ENCODE peak calls at places on chromosomes 1 and 21, in five cellular contexts. N is GM12878, R is K562, M is H1, X is HepG2. Y is an unnamed sample.

GRCh38 chr1:25658791-25659431 is 42.3 kb downstream of the MAN1C1 start:
- DNase-seq in N (no peak), R (no peak), M (no peak), X (no peak), Y (no peak)

GRCh38 chr1:108068141-108068540 is 103.2 kb upstream of the VAV3 start:
- DNase-seq in N (no peak), R (no peak), M (no peak), X (no peak), Y (peak; percentile 61)

GRCh38 chr21:30839304-30839703 is 9.7 kb upstream of the KRTAP7-1 start:
- DNase-seq in N (no peak), R (peak; percentile 17), M (peak; percentile 29), X (peak; percentile 2), Y (peak; percentile 82)

GRCh38 chr21:46424621-46425020 is 34.1 kb upstream of the DIP2A start:
- DNase-seq in N (no peak), R (no peak), M (no peak), X (no peak), Y (no peak)

GRCh38 chr21:28805885-28806284 is 186.8 kb downstream of the LTN1 start:
- DNase-seq in N (no peak), R (no peak), M (no peak), X (no peak), Y (no peak)

GRCh38 chr1:63322944-63323865 is 838 bp downstream of the FOXD3 start:
- DNase-seq in N (no peak), R (peak; percentile 26), M (no peak), X (no peak), Y (peak; percentile 78)

GRCh38 chr1:91731815-91732214 is 154.1 kb downstream of the TGFBR3 start:
- DNase-seq in N (no peak), R (no peak), M (no peak), X (no peak), Y (no peak)

GRCh38 chr1:40301541-40302299 is 15.4 kb downstream of the COL9A2 start:
- DNase-seq in N (no peak), R (no peak), M (no peak), X (no peak), Y (no peak)

GRCh38 chr1:224929335-224930237 is at the start of gene DNAH14:
- DNase-seq in N (no peak), R (peak; percentile 92), M (peak; percentile 49), X (peak; percentile 71), Y (peak; percentile 90)

GRCh38 chr1:58901008-58901407 is 117.2 kb upstream of the JUN start:
- DNase-seq in N (no peak), R (no peak), M (no peak), X (peak; percentile 38), Y (no peak)

DNA sequence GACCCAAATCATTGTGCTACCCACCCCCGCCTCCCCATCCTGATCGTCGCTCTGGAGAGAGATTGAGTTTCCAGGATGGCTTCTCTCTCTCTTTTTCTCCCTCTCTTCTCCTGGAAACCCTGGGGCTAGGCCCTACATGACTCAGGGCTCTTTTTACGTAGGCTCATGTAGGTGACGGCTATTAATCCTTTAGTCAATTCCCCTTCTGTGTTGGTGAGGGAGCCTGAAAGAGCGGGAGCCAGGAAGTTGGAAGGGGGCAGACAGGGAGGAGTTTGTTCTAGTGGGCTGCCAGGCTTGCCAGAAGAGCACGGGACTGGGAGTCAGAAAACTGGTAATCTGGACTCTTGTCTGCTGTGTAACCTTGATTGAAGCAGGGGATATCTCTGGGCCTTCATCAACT is 9.7 kb downstream of the ATP2B4 start:
- DNase-seq in N (no peak), R (no peak), M (no peak), X (no peak), Y (no peak)
- TF ChIP-seq CREB1 in N (no peak), R (no peak), M (no peak), X (no peak), Y (no peak)

DNA sequence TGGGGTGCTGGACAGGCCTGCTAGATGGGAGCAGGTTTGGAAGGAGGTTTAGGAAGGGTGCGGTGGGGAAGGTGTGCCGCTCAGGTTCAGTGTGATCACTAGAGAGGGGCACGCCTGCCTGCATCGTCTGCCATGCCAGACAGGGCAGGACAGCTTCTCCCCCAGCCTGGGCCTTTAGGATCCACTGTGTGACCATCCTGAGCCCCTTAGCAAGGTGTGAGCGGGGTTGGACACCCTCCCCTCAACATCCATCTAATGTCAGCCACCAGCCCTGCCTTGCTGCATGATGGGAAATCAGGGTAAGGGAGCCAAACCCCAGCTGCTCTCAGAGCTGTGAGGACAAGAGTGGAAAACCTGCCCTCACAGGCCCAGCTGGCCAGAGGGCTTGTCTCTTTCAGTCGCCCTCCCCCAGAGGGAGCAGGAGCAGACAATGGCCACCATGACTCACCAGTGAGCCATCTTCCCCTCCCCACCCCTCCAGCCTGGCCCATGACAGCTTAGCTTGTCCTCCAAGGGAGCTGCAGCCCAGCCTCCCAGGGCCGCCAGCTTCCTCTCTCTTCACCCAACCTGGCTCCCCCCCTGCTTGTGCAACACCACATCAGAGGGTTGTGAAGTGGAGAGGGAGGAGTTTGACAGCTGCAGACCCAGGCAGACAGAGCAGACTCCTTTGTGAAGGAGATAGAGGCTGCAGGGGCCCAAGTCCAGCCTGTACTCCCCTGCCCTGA is 37.0 kb downstream of the NUAK2 start:
- DNase-seq in N (no peak), R (peak; percentile 92), M (peak; percentile 87), X (peak; percentile 97), Y (peak; percentile 82)
- H3K4me1 ChIP-seq in N (peaks cover 64% of the 10 kb centered on the region), R (peaks cover 14% of the 10 kb centered on the region), M (peaks cover 26% of the 10 kb centered on the region), X (peaks cover 53% of the 10 kb centered on the region), Y (peaks cover 41% of the 10 kb centered on the region)

GRCh38 chr1:205470131-205470530 is 14.3 kb upstream of the BLACAT1 start:
- DNase-seq in N (no peak), R (no peak), M (no peak), X (no peak), Y (no peak)
- TF ChIP-seq CREB1 in N (no peak), R (no peak), M (no peak), X (no peak), Y (no peak)

GRCh38 chr1:66930823-66931174 is 6.0 kb downstream of the MIER1 start:
- DNase-seq in N (no peak), R (peak; percentile 15), M (no peak), X (no peak), Y (no peak)
- H3K4me1 ChIP-seq in N (peaks cover 4% of the 10 kb centered on the region), R (peaks cover 11% of the 10 kb centered on the region), M (no peaks in the 10 kb centered on the region), X (peaks cover 61% of the 10 kb centered on the region), Y (peaks cover 40% of the 10 kb centered on the region)

DNA sequence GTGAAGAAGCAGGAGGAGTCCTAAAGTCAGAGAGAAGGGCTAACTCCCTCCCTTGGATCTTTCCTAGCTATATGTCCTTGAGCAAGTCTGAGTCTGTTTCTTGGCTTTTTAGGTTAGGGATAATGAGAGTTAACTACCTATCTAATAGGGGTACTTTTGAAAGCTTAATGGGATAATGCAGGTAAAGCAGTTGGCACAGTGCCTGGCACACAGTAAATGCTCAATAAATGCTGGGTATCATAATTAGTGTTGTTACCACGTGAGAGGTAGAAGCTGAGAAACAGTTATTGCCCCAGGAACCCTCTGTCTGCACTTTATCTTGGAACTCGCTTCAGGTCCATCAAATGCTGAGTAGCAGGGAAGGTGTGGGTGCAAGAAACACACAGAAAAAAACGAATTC is 5.5 kb downstream of the LRRN2 start:
- DNase-seq in N (no peak), R (no peak), M (no peak), X (no peak), Y (no peak)
- TF ChIP-seq CREB1 in N (no peak), R (no peak), M (no peak), X (no peak), Y (no peak)